ENCODE peak calls at places on chromosome 13, in seven cellular contexts. T is transverse colon; O is HAP-1; J is ascending aorta; Z is uterus; A is effector memory CD4-positive, alpha-beta T cell; X is fibroblast of lung. V is an unnamed sample.
A peak's percentile ranks its signal among the peaks of the same experiment; 100 is the strongest.

GRCh38 chr13:76723551-76724232 is 162.5 kb downstream of the KCTD12 start:
- DNase-seq in T (peak; percentile 11), O (no peak), J (no peak), Z (no peak), A (no peak), X (peak; percentile 89), V (no peak)

GRCh38 chr13:50382951-50383350 is 367.7 kb downstream of the KCNRG start:
- DNase-seq in T (no peak), O (no peak), J (no peak), Z (no peak), A (no peak), X (no peak), V (no peak)

GRCh38 chr13:59970847-59971246 is 192.9 kb downstream of the DIAPH3 start:
- DNase-seq in T (no peak), O (no peak), J (no peak), Z (no peak), A (no peak), X (no peak), V (no peak)

GRCh38 chr13:37995052-37995451 is 125.5 kb upstream of the TRPC4 start:
- DNase-seq in T (no peak), O (peak; percentile 78), J (no peak), Z (no peak), A (no peak), X (peak; percentile 32), V (no peak)

GRCh38 chr13:41458187-41458938 is 1.0 kb downstream of the RGCC start:
- DNase-seq in T (peak; percentile 36), O (no peak), J (no peak), Z (no peak), A (no peak), X (peak; percentile 20), V (no peak)

GRCh38 chr13:42548731-42549554 is 25.0 kb upstream of the TNFSF11 start:
- DNase-seq in T (peak; percentile 29), O (no peak), J (peak; percentile 66), Z (no peak), A (no peak), X (peak; percentile 25), V (no peak)

GRCh38 chr13:106610511-106610910 is 42.6 kb upstream of the ARGLU1 start:
- DNase-seq in T (no peak), O (no peak), J (no peak), Z (no peak), A (no peak), X (peak; percentile 61), V (no peak)

GRCh38 chr13:47008318-47008717 is 111.5 kb upstream of the HTR2A start:
- DNase-seq in T (no peak), O (no peak), J (no peak), Z (no peak), A (no peak), X (no peak), V (no peak)

GRCh38 chr13:44368062-44368591 is 5.5 kb upstream of the SERP2 start:
- DNase-seq in T (no peak), O (peak; percentile 73), J (no peak), Z (no peak), A (no peak), X (peak; percentile 63), V (no peak)

GRCh38 chr13:50889317-50889716 is 20.3 kb upstream of the RNASEH2B start:
- DNase-seq in T (no peak), O (no peak), J (no peak), Z (no peak), A (no peak), X (no peak), V (no peak)

GRCh38 chr13:91031508-91031907 is 316.0 kb upstream of the MIR17HG start:
- DNase-seq in T (no peak), O (no peak), J (no peak), Z (no peak), A (no peak), X (no peak), V (no peak)

GRCh38 chr13:21344662-21345176 is 114.4 kb downstream of the ZDHHC20 start:
- DNase-seq in T (no peak), O (no peak), J (no peak), Z (no peak), A (no peak), X (no peak), V (no peak)

GRCh38 chr13:30142502-30143211 is 164.7 kb downstream of the KATNAL1 start:
- DNase-seq in T (peak; percentile 34), O (no peak), J (no peak), Z (peak; percentile 73), A (no peak), X (peak; percentile 98), V (no peak)

GRCh38 chr13:83085186-83085900 is 796.9 kb downstream of the SLITRK1 start:
- DNase-seq in T (no peak), O (no peak), J (no peak), Z (no peak), A (no peak), X (peak; percentile 25), V (no peak)

GRCh38 chr13:105918842-105919741 is 616.4 kb downstream of the EFNB2 start:
- DNase-seq in T (peak; percentile 80), O (no peak), J (no peak), Z (no peak), A (no peak), X (peak; percentile 83), V (no peak)

GRCh38 chr13:28268800-28269223 is 130.5 kb downstream of the PAN3 start:
- DNase-seq in T (no peak), O (no peak), J (no peak), Z (no peak), A (no peak), X (no peak), V (no peak)

GRCh38 chr13:103081435-103081834 is 15.2 kb upstream of the SLC10A2 start:
- DNase-seq in T (no peak), O (no peak), J (no peak), Z (no peak), A (no peak), X (no peak), V (no peak)

GRCh38 chr13:113787694-113788093 is 28.7 kb downstream of the TMEM255B start:
- DNase-seq in T (no peak), O (no peak), J (no peak), Z (no peak), A (no peak), X (no peak), V (no peak)

GRCh38 chr13:80877209-80877943 is 536.5 kb upstream of the SPRY2 start:
- DNase-seq in T (no peak), O (no peak), J (no peak), Z (no peak), A (no peak), X (no peak), V (no peak)
- H3K9me3 ChIP-seq in T (no peaks in the 10 kb centered on the region), O (no peaks in the 10 kb centered on the region), J (no peaks in the 10 kb centered on the region), Z (no peaks in the 10 kb centered on the region), A (no peaks in the 10 kb centered on the region), X (no peaks in the 10 kb centered on the region), V (no peaks in the 10 kb centered on the region)

DNA sequence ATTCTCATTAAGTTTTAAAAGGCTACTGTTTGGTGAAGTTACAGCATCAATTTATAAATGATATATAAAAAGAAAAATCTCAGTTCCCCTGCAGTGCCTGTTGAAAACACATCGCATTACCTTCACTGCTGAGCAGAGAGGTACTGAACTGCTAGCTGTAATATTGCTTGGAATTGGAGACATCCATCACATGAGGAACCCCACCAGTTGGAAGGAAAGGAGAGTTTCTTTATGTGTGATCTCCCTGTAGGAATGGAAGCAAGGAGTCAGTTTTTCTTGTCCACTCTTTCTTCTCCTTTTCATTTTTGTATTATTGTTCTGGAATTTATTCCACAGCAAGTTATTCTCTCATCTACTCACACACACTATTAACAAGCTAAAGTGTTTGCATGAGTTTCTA is 1586.0 kb upstream of the PRR20A start:
- DNase-seq in T (no peak), O (no peak), J (no peak), Z (no peak), A (no peak), X (no peak), V (no peak)
- H3K9me3 ChIP-seq in T (no peaks in the 10 kb centered on the region), O (no peaks in the 10 kb centered on the region), J (no peaks in the 10 kb centered on the region), Z (no peaks in the 10 kb centered on the region), A (no peaks in the 10 kb centered on the region), X (no peaks in the 10 kb centered on the region), V (no peaks in the 10 kb centered on the region)

GRCh38 chr13:112233256-112233655 is 142.9 kb upstream of the SPACA7 start:
- DNase-seq in T (no peak), O (no peak), J (no peak), Z (no peak), A (no peak), X (no peak), V (no peak)

GRCh38 chr13:112233716-112234115 is 142.4 kb upstream of the SPACA7 start:
- DNase-seq in T (no peak), O (no peak), J (no peak), Z (no peak), A (no peak), X (no peak), V (no peak)

GRCh38 chr13:112231451-112232083 is 144.6 kb upstream of the SPACA7 start:
- DNase-seq in T (no peak), O (no peak), J (no peak), Z (no peak), A (no peak), X (no peak), V (no peak)

GRCh38 chr13:112236539-112237197 is 139.5 kb upstream of the SPACA7 start:
- DNase-seq in T (no peak), O (no peak), J (no peak), Z (no peak), A (no peak), X (no peak), V (no peak)

DNA sequence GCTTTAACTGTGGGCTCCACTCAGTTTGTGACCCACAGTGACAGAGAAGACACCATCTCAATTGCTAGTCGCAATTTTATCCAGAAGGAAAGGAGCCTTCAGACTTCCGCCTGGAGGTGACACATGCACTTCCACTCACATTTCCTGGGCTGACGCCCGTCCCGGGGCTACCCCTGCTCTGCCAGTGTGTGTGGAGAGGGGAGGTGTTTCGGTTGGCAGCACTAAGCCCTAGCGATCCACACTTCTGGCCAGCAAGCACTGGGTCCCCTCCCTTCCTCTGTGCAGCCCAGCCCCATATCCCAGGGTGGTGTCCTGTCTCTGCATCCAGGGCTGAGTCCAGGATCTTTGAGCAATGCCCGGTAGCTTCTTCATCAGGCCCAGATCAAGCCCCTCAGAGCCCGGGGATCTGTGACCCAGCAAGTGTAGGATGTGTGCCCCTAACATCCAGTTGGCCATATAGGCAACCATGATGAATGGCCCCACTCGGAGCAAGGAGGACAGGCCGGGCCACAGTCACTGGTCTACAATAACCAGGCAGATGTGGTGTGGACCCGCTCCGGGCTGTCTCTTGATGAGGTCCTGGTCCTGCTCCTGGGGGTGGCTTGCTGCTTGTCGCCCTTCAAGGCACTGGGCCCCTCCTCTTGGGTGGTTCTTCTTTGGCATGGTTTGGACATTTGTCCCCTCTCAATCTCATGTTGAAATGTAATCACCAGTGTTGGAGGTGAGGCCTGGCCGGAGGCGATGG is 141.9 kb upstream of the SPACA7 start:
- DNase-seq in T (no peak), O (no peak), J (no peak), Z (no peak), A (no peak), X (no peak), V (no peak)
- H3K9me3 ChIP-seq in T (no peaks in the 10 kb centered on the region), O (no peaks in the 10 kb centered on the region), J (no peaks in the 10 kb centered on the region), Z (no peaks in the 10 kb centered on the region), A (no peaks in the 10 kb centered on the region), X (no peaks in the 10 kb centered on the region), V (no peaks in the 10 kb centered on the region)

GRCh38 chr13:19023115-19023514 is 158.5 kb downstream of the TUBA3C start:
- DNase-seq in T (no peak), O (no peak), J (no peak), Z (no peak), A (no peak), X (no peak), V (no peak)

DNA sequence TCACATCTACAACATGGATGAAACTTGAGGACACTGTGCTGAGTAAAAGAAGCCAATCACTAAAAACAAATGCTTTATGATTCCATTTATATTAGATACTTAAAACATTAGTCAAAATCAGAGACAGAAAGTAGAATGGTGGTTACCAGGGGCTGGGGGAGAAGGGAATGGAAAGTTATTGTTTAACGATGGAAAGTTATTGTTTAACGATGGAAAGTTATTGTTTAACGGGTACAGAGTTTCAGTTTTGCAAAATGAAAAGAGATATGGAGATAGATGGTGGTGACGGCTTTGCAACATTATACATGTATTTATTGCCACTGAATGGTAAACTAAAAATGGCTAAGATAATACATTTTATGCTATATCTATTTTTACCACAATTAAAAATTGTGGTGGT is 160.6 kb downstream of the TUBA3C start:
- DNase-seq in T (no peak), O (no peak), J (no peak), Z (no peak), A (no peak), X (no peak), V (no peak)
- H3K9me3 ChIP-seq in T (no peaks in the 10 kb centered on the region), O (no peaks in the 10 kb centered on the region), J (no peaks in the 10 kb centered on the region), Z (no peaks in the 10 kb centered on the region), A (no peaks in the 10 kb centered on the region), X (no peaks in the 10 kb centered on the region), V (no peaks in the 10 kb centered on the region)